ENCODE peak calls at places on chromosomes 11 and 22, in five cellular contexts. Z is CD8-positive, alpha-beta T cell; L is CD4-positive, alpha-beta memory T cell; B is CD8-positive, alpha-beta memory T cell; V is PC-9. K is an unnamed sample. For H3K36me3 and H3K4me1, the result is how much of the 10 kb centered on the place peaks cover.

GRCh38 chr22:31083923-31084810 is 3.0 kb downstream of the SMTN start:
- DNase-seq in Z (no peak), L (no peak), B (no peak), V (no peak), K (no peak)

GRCh38 chr11:69862797-69863543 is 43.8 kb upstream of the FGF3 start:
- DNase-seq in Z (no peak), L (no peak), B (no peak), V (peak), K (no peak)

GRCh38 chr11:80104196-80104595 is 663.4 kb upstream of the TENM4 start:
- DNase-seq in Z (no peak), L (no peak), B (no peak), V (no peak), K (no peak)

GRCh38 chr11:46914363-46914762 is 4.0 kb downstream of the LRP4 start:
- DNase-seq in Z (no peak), L (no peak), B (no peak), V (no peak), K (no peak)

GRCh38 chr22:46598737-46599424 is 21.3 kb upstream of the GRAMD4 start:
- DNase-seq in Z (no peak), L (no peak), B (no peak), V (no peak), K (no peak)

GRCh38 chr11:12212181-12212820 is 101.9 kb downstream of the MICAL2 start:
- DNase-seq in Z (no peak), L (no peak), B (no peak), V (no peak), K (no peak)

GRCh38 chr11:94853836-94854235 is 85.7 kb downstream of the AMOTL1 start:
- DNase-seq in Z (no peak), L (no peak), B (no peak), V (no peak), K (no peak)

GRCh38 chr22:24466831-24467249 is 28.3 kb upstream of the UPB1 start:
- DNase-seq in Z (no peak), L (no peak), B (no peak), V (peak), K (no peak)

GRCh38 chr11:78690588-78690987 is 115.9 kb upstream of the NARS2 start:
- DNase-seq in Z (no peak), L (no peak), B (no peak), V (no peak), K (no peak)

GRCh38 chr11:83241291-83241946 is 44.7 kb downstream of the CCDC90B start:
- DNase-seq in Z (no peak), L (no peak), B (no peak), V (peak), K (no peak)

GRCh38 chr22:46068908-46069481 is 81.3 kb upstream of the PPARA start:
- DNase-seq in Z (no peak), L (no peak), B (no peak), V (peak), K (no peak)

GRCh38 chr11:69948256-69949141 is 129.3 kb upstream of the FGF3 start:
- DNase-seq in Z (no peak), L (no peak), B (no peak), V (peak), K (no peak)

GRCh38 chr22:26367402-26368245 is 61.4 kb upstream of the ASPHD2 start:
- DNase-seq in Z (peak), L (peak), B (peak), V (peak), K (peak)

GRCh38 chr22:47398491-47398890 is 636.0 kb downstream of the TBC1D22A start:
- DNase-seq in Z (no peak), L (no peak), B (no peak), V (no peak), K (no peak)

GRCh38 chr11:16776716-16777115 is 38.3 kb downstream of the C11orf58 start:
- DNase-seq in Z (no peak), L (no peak), B (no peak), V (no peak), K (no peak)

GRCh38 chr11:126011220-126011619 is 51.4 kb downstream of the CDON start:
- DNase-seq in Z (no peak), L (no peak), B (no peak), V (no peak), K (no peak)

GRCh38 chr11:27926981-27927481 is 180.9 kb downstream of the KIF18A start:
- DNase-seq in Z (no peak), L (no peak), B (no peak), V (peak), K (no peak)

GRCh38 chr11:3095712-3096361 is 38.6 kb upstream of the CARS1 start:
- DNase-seq in Z (no peak), L (no peak), B (no peak), V (peak), K (no peak)

GRCh38 chr11:17640493-17641164 is 78.7 kb upstream of the MYOD1 start:
- DNase-seq in Z (no peak), L (no peak), B (no peak), V (no peak), K (no peak)

GRCh38 chr11:129374081-129374992 is 1.3 kb upstream of the BARX2 start:
- DNase-seq in Z (no peak), L (no peak), B (no peak), V (peak), K (no peak)

GRCh38 chr11:26905368-26905767 is 88.5 kb upstream of the FIBIN start:
- DNase-seq in Z (no peak), L (no peak), B (no peak), V (no peak), K (no peak)

GRCh38 chr11:134530826-134531225 is 118.8 kb upstream of the B3GAT1 start:
- DNase-seq in Z (no peak), L (no peak), B (no peak), V (no peak), K (no peak)

GRCh38 chr22:30753701-30754100 is 59.0 kb downstream of the OSBP2 start:
- DNase-seq in Z (no peak), L (no peak), B (no peak), V (no peak), K (no peak)

GRCh38 chr11:73401217-73401923 is 25.2 kb downstream of the RELT start:
- DNase-seq in Z (no peak), L (no peak), B (no peak), V (no peak), K (no peak)

GRCh38 chr22:21984793-21985192 is 2.2 kb upstream of the TOP3B start:
- DNase-seq in Z (no peak), L (no peak), B (no peak), V (no peak), K (no peak)

GRCh38 chr11:14835491-14836105 is 56.4 kb downstream of the CYP2R1 start:
- DNase-seq in Z (no peak), L (no peak), B (no peak), V (no peak), K (no peak)
- H3K36me3 ChIP-seq in Z (under half), L (under half), B (under half), V (under half), K (under half)

DNA sequence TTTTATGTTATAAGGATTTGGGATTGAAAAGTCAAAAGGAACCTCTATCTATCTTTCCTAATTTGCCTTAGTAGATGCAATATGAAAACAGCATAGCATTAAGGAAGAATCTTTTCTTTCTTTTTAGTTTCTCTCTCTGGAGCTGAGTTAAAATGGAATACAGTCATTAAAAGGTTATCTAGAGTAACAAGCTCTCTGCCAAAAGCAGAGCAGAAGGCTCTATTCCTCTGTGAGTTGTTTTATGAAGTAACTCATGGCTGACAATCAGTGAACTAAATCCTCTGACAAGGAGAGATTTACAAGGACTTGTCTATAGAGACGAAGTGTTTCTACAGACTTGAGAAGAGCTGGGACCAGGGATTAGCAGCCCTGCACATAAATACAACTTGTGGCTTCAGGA is 192.4 kb upstream of the RAG2 start:
- DNase-seq in Z (no peak), L (no peak), B (no peak), V (no peak), K (no peak)
- H3K27ac ChIP-seq in Z (no peak), L (no peak), B (no peak), V (no peak), K (no peak)

GRCh38 chr11:119590651-119591308 is 138.2 kb downstream of the NECTIN1 start:
- DNase-seq in Z (no peak), L (no peak), B (no peak), V (peak), K (no peak)

GRCh38 chr11:119591836-119592310 is 137.1 kb downstream of the NECTIN1 start:
- DNase-seq in Z (no peak), L (no peak), B (no peak), V (peak), K (no peak)

GRCh38 chr11:119594639-119595249 is 134.3 kb downstream of the NECTIN1 start:
- DNase-seq in Z (no peak), L (no peak), B (no peak), V (peak), K (no peak)

GRCh38 chr11:119593346-119593745 is 135.7 kb downstream of the NECTIN1 start:
- DNase-seq in Z (no peak), L (no peak), B (no peak), V (no peak), K (no peak)

DNA sequence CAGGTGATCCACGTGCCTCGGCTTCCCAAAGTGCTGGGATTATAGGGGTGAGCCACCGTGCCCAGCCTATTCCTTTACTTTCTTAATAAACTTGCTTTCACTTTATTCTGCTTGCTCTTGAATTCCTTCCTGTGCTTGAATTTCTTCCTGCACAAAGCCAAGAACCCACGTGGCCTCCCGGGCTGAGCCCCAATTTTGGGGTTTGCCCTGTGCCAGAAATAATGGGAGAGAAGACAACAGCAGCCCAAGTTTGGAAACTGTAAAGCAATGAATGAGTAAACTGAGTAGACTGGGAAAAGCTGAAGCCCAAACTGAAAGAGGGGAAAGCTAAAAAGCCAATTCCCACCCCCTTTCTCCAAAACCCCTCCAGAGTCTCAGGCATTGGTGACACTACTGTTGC is 136.4 kb downstream of the NECTIN1 start:
- DNase-seq in Z (no peak), L (no peak), B (no peak), V (no peak), K (no peak)
- H3K4me1 ChIP-seq in Z (under half), L (under half), B (under half), V (under half), K (under half)

GRCh38 chr11:71551711-71552110 is 3.5 kb downstream of the KRTAP5-9 start:
- DNase-seq in Z (no peak), L (no peak), B (no peak), V (no peak), K (no peak)

GRCh38 chr11:71558996-71559395 is 6.4 kb upstream of the KRTAP5-10 start:
- DNase-seq in Z (no peak), L (no peak), B (no peak), V (no peak), K (no peak)

GRCh38 chr11:71556018-71556417 is 7.8 kb downstream of the KRTAP5-9 start:
- DNase-seq in Z (no peak), L (no peak), B (no peak), V (no peak), K (no peak)

GRCh38 chr11:71554996-71555395 is 6.8 kb downstream of the KRTAP5-9 start:
- DNase-seq in Z (no peak), L (no peak), B (no peak), V (no peak), K (no peak)

DNA sequence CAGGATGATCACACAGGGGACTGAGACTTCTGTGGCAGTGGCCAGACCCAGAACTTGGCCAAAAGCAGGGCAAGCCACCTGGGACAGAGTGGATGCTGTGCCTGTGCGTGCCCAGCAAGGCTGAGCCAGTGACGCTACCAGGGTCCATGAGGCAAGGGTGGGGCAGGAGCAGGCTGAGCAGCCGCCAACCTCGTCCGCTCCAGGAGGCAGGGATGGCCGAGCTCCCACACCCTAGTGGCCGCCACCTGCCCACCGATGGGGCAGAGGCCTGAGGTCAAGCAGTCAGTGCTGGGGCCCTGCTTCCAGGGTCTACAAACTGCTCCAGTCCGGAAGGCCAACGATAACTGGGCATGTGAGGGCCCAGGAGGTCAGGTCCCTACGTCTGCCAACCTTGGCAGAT is 7.3 kb downstream of the KRTAP5-9 start:
- DNase-seq in Z (no peak), L (no peak), B (no peak), V (no peak), K (no peak)
- H3K36me3 ChIP-seq in Z (under half), L (under half), B (under half), V (under half), K (under half)

GRCh38 chr11:8597182-8597581 is 3.2 kb upstream of the STK33 start:
- DNase-seq in Z (no peak), L (no peak), B (no peak), V (peak), K (no peak)

GRCh38 chr11:8596504-8597046 is 2.5 kb upstream of the STK33 start:
- DNase-seq in Z (no peak), L (no peak), B (no peak), V (no peak), K (no peak)

GRCh38 chr11:8593935-8594909 is at the start of gene STK33:
- DNase-seq in Z (no peak), L (no peak), B (peak), V (no peak), K (no peak)

GRCh38 chr11:8587915-8588314 is 6.1 kb downstream of the STK33 start:
- DNase-seq in Z (no peak), L (no peak), B (no peak), V (no peak), K (no peak)

GRCh38 chr11:8593455-8593854 is 573 bp downstream of the STK33 start:
- DNase-seq in Z (no peak), L (no peak), B (no peak), V (no peak), K (no peak)
- H3K27ac ChIP-seq in Z (no peak), L (no peak), B (no peak), V (no peak), K (no peak)

GRCh38 chr22:23301591-23301990 is 121.3 kb downstream of the BCR start:
- DNase-seq in Z (no peak), L (no peak), B (no peak), V (no peak), K (no peak)

GRCh38 chr22:23302171-23303002 is 122.1 kb downstream of the BCR start:
- DNase-seq in Z (no peak), L (no peak), B (no peak), V (no peak), K (no peak)

GRCh38 chr22:23305922-23306374 is 125.6 kb downstream of the BCR start:
- DNase-seq in Z (no peak), L (no peak), B (no peak), V (no peak), K (no peak)

GRCh38 chr22:23305321-23305910 is 125.1 kb downstream of the BCR start:
- DNase-seq in Z (no peak), L (no peak), B (no peak), V (no peak), K (no peak)

DNA sequence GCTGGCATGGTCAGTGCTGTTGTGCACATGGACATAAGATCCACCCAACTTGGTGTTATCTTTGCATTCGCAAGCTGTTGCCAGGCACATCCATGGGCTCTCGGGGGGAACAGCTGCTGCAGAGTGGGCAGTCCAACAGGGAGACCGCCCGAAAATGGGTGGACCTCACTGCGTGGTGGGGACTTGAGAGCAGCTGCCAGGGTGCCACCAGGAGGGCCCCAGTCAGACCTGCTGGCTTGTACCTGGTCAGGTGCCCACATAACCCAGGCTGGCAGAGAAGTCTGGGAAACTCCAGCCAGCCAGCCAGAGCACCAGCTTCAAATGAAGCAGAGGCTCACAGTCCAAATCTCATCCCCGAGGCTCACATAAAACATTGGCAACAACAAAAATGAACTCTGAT is 120.2 kb downstream of the BCR start:
- DNase-seq in Z (no peak), L (no peak), B (no peak), V (no peak), K (no peak)
- H3K4me1 ChIP-seq in Z (under half), L (under half), B (under half), V (under half), K (under half)

GRCh38 chr11:35142481-35143207 is 3.7 kb downstream of the CD44 start:
- DNase-seq in Z (no peak), L (peak), B (no peak), V (peak), K (peak)
- H3K36me3 ChIP-seq in Z (under half), L (under half), B (under half), V (under half), K (under half)

GRCh38 chr11:64342869-64343739 is 3.1 kb downstream of the CCDC88B start:
- DNase-seq in Z (no peak), L (no peak), B (no peak), V (no peak), K (no peak)
- H3K27ac ChIP-seq in Z (no peak), L (no peak), B (no peak), V (no peak), K (no peak)